ENCODE peak calls at places on chromosomes 16 and 17, in eight cellular contexts. E is hepatocyte, W is Karpas-422, C is psoas muscle, T is PC-3, Y is colonic mucosa, F is Peyer's patch, D is aorta. I is an unnamed sample. For H3K4me1 and H3K9me3, the result is how much of the 10 kb centered on the place peaks cover.

GRCh38 chr16:20849587-20850390 is 43.5 kb downstream of the REXO5 start:
- DNase-seq in E (peak), D (peak), W (peak), F (peak), Y (peak), T (peak), C (peak), I (peak)

GRCh38 chr16:76653390-76654026 is 376.3 kb downstream of the CNTNAP4 start:
- DNase-seq in Y (no peak), C (no peak), F (no peak), T (peak), W (peak), E (peak), D (no peak), I (no peak)

GRCh38 chr16:24975428-24975889 is 39.7 kb downstream of the ARHGAP17 start:
- DNase-seq in T (no peak), C (no peak), Y (no peak), F (no peak), D (no peak), E (peak), W (no peak), I (no peak)

GRCh38 chr16:70470927-70471341 is 16.5 kb downstream of the FCSK start:
- DNase-seq in D (no peak), T (peak), F (peak), E (peak), W (no peak), Y (no peak), C (no peak), I (no peak)

GRCh38 chr17:1043601-1044251 is 46.8 kb downstream of the TIMM22 start:
- DNase-seq in W (no peak), T (no peak), Y (no peak), C (peak), F (no peak), E (peak), D (peak), I (peak)

GRCh38 chr16:7366041-7366440 is 33.4 kb downstream of the RBFOX1 start:
- DNase-seq in E (no peak), C (peak), F (no peak), Y (no peak), W (no peak), T (no peak), D (no peak), I (no peak)

GRCh38 chr16:12305847-12306246 is 329.3 kb downstream of the SNX29 start:
- DNase-seq in C (no peak), F (no peak), E (no peak), T (no peak), Y (no peak), D (no peak), W (no peak), I (no peak)

GRCh38 chr17:50883850-50884291 is 17.7 kb upstream of the TOB1 start:
- DNase-seq in W (peak), F (no peak), D (no peak), T (no peak), C (no peak), Y (peak), E (no peak), I (no peak)

GRCh38 chr17:62950067-62950466 is 16.0 kb upstream of the TANC2 start:
- DNase-seq in F (no peak), E (peak), T (peak), W (peak), D (no peak), Y (peak), C (no peak), I (no peak)

GRCh38 chr16:57823836-57824235 is 21.5 kb upstream of the KIFC3 start:
- DNase-seq in D (no peak), W (no peak), E (no peak), T (peak), Y (no peak), F (no peak), C (no peak), I (no peak)

GRCh38 chr16:57619606-57620315 is 8.7 kb upstream of the ADGRG1 start:
- DNase-seq in F (peak), D (peak), E (peak), C (peak), W (no peak), T (peak), Y (peak), I (peak)

GRCh38 chr16:53787423-53787822 is 83.5 kb downstream of the FTO start:
- DNase-seq in D (no peak), W (no peak), Y (no peak), F (no peak), C (no peak), T (no peak), E (no peak), I (no peak)

GRCh38 chr16:49800441-49800840 is 55.5 kb downstream of the ZNF423 start:
- DNase-seq in E (no peak), Y (no peak), W (no peak), C (no peak), D (no peak), F (no peak), T (no peak), I (no peak)

GRCh38 chr16:12750554-12750918 is 53.2 kb downstream of the CPPED1 start:
- DNase-seq in D (no peak), Y (no peak), F (no peak), T (no peak), E (no peak), W (no peak), C (no peak), I (no peak)

GRCh38 chr16:88062341-88062861 is 111.2 kb downstream of the BANP start:
- DNase-seq in F (no peak), T (no peak), Y (no peak), C (peak), D (peak), W (no peak), E (peak), I (peak)

GRCh38 chr16:81907681-81908080 is 103.6 kb downstream of the SDR42E1 start:
- DNase-seq in D (peak), F (no peak), T (no peak), Y (no peak), E (no peak), C (no peak), W (no peak), I (peak)

GRCh38 chr16:81181013-81181720 is 57.3 kb upstream of the BCO1 start:
- DNase-seq in E (peak), W (peak), D (peak), T (peak), F (no peak), Y (peak), C (peak), I (peak)

GRCh38 chr17:76353004-76353598 is 615 bp downstream of the PRPSAP1 start:
- DNase-seq in E (peak), F (no peak), C (peak), Y (peak), T (no peak), W (peak), D (peak), I (peak)

GRCh38 chr16:72442381-72443158 is 270.6 kb upstream of the PMFBP1 start:
- DNase-seq in W (no peak), Y (no peak), C (no peak), T (no peak), E (no peak), F (no peak), D (no peak), I (no peak)

GRCh38 chr17:82324566-82325285 is 7.3 kb upstream of the CD7 start:
- DNase-seq in W (no peak), D (no peak), T (no peak), F (peak), E (no peak), Y (no peak), C (no peak), I (no peak)

GRCh38 chr17:77741109-77741508 is 217.4 kb upstream of the TNRC6C start:
- DNase-seq in C (no peak), F (no peak), E (no peak), T (peak), W (peak), D (no peak), Y (peak), I (peak)

GRCh38 chr16:58418601-58419000 is 26.3 kb downstream of the GINS3 start:
- DNase-seq in D (no peak), Y (no peak), E (no peak), C (peak), F (no peak), T (peak), W (peak), I (no peak)

GRCh38 chr17:16283705-16284104 is 66.7 kb downstream of the PIGL start:
- DNase-seq in T (peak), C (no peak), D (no peak), Y (no peak), F (no peak), E (no peak), W (no peak), I (no peak)

GRCh38 chr17:7916799-7917198 is 710 bp upstream of the RNF227 start:
- DNase-seq in F (no peak), E (no peak), T (no peak), Y (no peak), W (no peak), D (peak), C (no peak), I (no peak)

GRCh38 chr16:48184681-48185080 is 28.9 kb upstream of the ABCC12 start:
- DNase-seq in F (no peak), E (no peak), T (no peak), D (no peak), Y (no peak), W (no peak), C (no peak), I (peak)

GRCh38 chr16:65388592-65388991 is 266.7 kb upstream of the CDH11 start:
- DNase-seq in F (no peak), D (no peak), C (no peak), W (no peak), Y (no peak), E (no peak), T (peak), I (no peak)

GRCh38 chr17:82435103-82435502 is 15.4 kb downstream of the CYBC1 start:
- DNase-seq in D (no peak), T (no peak), C (no peak), E (no peak), W (no peak), F (no peak), Y (no peak), I (no peak)

GRCh38 chr17:33385133-33385532 is 92.0 kb upstream of the ASIC2 start:
- DNase-seq in Y (no peak), D (no peak), T (no peak), E (peak), F (no peak), W (no peak), C (no peak), I (no peak)

GRCh38 chr16:58047557-58048348 is 22.2 kb downstream of the MMP15 start:
- DNase-seq in T (no peak), C (peak), D (no peak), W (no peak), F (peak), E (no peak), Y (no peak), I (no peak)

GRCh38 chr17:4944163-4944553 is 4.1 kb downstream of the RNF167 start:
- DNase-seq in Y (no peak), E (no peak), F (no peak), D (no peak), W (peak), T (no peak), C (peak), I (no peak)

GRCh38 chr16:4275861-4276260 is 3.0 kb upstream of the TFAP4 start:
- DNase-seq in C (no peak), F (no peak), Y (no peak), W (no peak), T (no peak), E (no peak), D (no peak), I (no peak)

GRCh38 chr16:77277571-77277970 is 78.4 kb downstream of the SYCE1L start:
- DNase-seq in T (no peak), Y (no peak), F (no peak), C (no peak), E (no peak), D (no peak), W (no peak), I (no peak)

GRCh38 chr16:87921236-87921773 is 15.0 kb downstream of the CA5A start:
- DNase-seq in F (no peak), D (no peak), Y (no peak), E (no peak), W (peak), C (no peak), T (no peak), I (no peak)

GRCh38 chr17:3918372-3919122 is 2.3 kb upstream of the P2RX1 start:
- DNase-seq in Y (no peak), D (no peak), W (no peak), F (no peak), E (no peak), C (no peak), T (no peak), I (no peak)

GRCh38 chr17:3920940-3921852 is 4.9 kb upstream of the P2RX1 start:
- DNase-seq in E (no peak), F (no peak), D (peak), C (no peak), W (peak), T (no peak), Y (no peak), I (no peak)

GRCh38 chr17:3916825-3917224 is 560 bp upstream of the P2RX1 start:
- DNase-seq in W (no peak), F (no peak), C (no peak), Y (peak), D (no peak), E (no peak), T (no peak), I (no peak)

GRCh38 chr17:3917391-3917931 is 1.2 kb upstream of the P2RX1 start:
- DNase-seq in T (no peak), D (peak), F (peak), W (no peak), C (no peak), E (peak), Y (peak), I (no peak)

DNA sequence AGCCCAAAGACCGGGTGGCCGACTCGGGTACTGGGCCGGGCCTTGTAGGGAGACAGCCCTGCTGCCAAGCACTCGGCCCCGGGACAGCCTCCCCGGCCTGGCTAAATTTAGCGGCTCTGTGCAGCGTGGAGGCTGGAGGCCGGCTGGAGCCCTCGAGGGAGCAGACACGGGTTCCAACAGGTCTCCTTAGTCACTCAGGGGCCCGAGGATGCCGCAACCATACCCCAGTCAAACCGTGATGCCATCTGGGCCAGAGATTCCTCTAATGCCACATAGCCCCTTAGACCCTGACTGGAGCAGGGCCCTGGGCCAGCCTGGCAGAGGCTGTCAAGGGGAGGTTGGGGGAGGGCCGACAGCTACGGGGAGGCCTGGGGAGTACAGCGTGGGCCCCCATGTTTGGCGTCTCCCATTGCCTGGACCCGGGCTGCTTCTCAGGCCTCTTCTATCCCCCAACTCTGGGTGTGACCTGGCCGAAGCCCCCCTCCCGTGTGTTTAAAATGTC is 2.9 kb upstream of the P2RX1 start:
- DNase-seq in F (no peak), Y (peak), T (no peak), D (peak), W (no peak), C (no peak), E (no peak), I (peak)
- H3K4me1 ChIP-seq in F (under half), Y (under half), T (under half), D (under half), W (under half), C (under half), E (under half), I (under half)

GRCh38 chr17:2851615-2852014 is 55.4 kb downstream of the RAP1GAP2 start:
- DNase-seq in T (no peak), D (no peak), Y (no peak), F (no peak), C (no peak), W (no peak), E (no peak), I (no peak)
- H3K4me3 ChIP-seq in T (no peak), D (no peak), Y (no peak), F (no peak), C (no peak), W (peak), E (no peak), I (no peak)

GRCh38 chr16:856101-856500 is 55.6 kb upstream of the GNG13 start:
- DNase-seq in Y (no peak), F (no peak), E (no peak), C (peak), W (no peak), D (no peak), T (no peak), I (no peak)

GRCh38 chr16:853306-853705 is 52.8 kb upstream of the GNG13 start:
- DNase-seq in C (no peak), W (no peak), D (no peak), E (no peak), Y (no peak), T (no peak), F (no peak), I (no peak)

GRCh38 chr16:855471-855870 is 54.9 kb upstream of the GNG13 start:
- DNase-seq in D (no peak), T (no peak), C (peak), Y (no peak), E (no peak), W (no peak), F (no peak), I (no peak)

GRCh38 chr16:853981-854807 is 53.7 kb upstream of the GNG13 start:
- DNase-seq in T (no peak), D (no peak), W (no peak), C (peak), Y (no peak), F (no peak), E (no peak), I (no peak)

DNA sequence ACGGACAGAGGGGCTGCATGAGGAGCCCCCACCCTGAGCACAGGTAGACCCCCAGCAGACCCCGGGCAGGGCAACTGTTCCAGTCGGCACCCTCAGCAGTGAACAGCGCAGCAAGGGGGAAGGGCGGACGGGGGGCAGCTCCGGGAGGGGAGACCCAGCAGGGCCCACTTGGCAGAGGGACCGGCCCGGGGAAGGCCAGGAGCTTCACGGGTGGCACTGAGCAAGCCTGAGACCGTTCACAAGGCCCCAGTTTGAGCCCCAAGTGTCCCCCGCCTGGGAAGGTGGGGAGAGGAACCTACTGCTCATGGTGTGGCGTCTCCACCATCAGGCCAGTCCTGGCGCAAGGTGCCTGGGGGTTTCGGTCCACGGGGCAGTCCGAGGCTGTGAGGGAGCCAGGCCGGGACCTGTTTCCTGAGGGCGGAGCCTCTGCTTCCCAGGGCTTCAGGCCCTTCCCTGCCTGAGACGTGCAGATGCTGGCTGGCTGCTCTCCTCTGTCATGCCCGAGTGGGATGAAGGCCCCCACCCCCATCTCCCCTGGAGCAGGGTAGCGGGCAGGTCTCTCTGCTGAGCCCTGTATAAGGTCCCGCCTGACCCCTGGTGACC is 54.4 kb upstream of the GNG13 start:
- DNase-seq in E (no peak), W (no peak), D (no peak), C (peak), F (no peak), Y (no peak), T (no peak), I (no peak)
- H3K9me3 ChIP-seq in E (under half), W (under half), D (under half), C (under half), F (under half), Y (under half), T (under half), I (under half)

GRCh38 chr17:79019631-79020584 is 4.1 kb upstream of the C1QTNF1 start:
- DNase-seq in E (peak), W (peak), T (peak), D (peak), C (peak), Y (peak), F (peak), I (peak)
- H3K4me1 ChIP-seq in E (under half), W (under half), T (under half), D (under half), C (under half), Y (under half), F (under half), I (under half)

GRCh38 chr16:27374231-27374793 is 27.7 kb upstream of the IL21R start:
- DNase-seq in F (no peak), C (no peak), D (no peak), W (no peak), T (no peak), Y (no peak), E (no peak), I (no peak)
- H3K4me3 ChIP-seq in F (no peak), C (no peak), D (no peak), W (no peak), T (no peak), Y (no peak), E (no peak), I (no peak)

GRCh38 chr16:35862242-35862641 is 2402.8 kb downstream of the TP53TG3F start:
- DNase-seq in D (no peak), E (no peak), Y (no peak), W (no peak), F (no peak), T (no peak), C (no peak), I (no peak)
- H3K9me3 ChIP-seq in D (under half), E (under half), Y (under half), W (under half), F (under half), T (under half), C (under half), I (under half)

DNA sequence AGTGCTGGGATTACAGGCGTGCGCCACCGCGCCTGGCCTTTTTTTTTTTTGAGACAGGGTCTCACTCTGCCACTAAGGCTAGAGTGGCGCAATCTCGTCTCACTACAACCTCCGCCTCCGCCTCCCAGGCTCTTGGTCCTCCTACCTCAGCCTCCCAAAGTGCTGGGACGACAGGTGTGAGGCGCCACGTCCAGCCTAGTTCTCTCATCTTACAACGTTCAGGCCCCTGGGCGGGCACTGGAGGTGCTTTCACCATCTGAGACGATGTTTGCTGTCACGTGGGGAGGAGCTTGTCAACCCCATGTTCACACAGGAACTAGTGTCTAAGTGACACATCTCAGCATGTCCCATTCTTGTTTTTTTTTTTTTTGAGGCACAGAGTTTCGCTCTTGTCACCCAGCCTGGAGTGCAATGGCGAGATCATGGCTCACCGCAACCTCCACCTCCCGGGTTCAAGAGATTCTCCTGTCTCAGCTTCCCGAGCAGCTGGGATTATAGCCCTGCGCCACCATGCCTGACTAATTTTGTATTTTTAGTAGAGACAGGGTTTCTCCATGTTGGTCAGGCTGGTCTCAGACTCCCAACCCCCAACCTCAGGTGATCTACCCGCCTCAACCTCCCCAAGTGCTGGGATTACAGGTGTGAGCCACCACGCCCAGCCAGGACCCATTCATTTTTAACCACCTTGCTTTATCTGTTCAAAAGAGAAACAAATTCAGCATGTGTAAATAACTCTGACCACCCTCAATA is 5.2 kb upstream of the FANCA start:
- DNase-seq in W (no peak), E (no peak), Y (no peak), T (no peak), C (peak), D (no peak), F (no peak), I (no peak)
- H3K4me1 ChIP-seq in W (under half), E (under half), Y (under half), T (under half), C (under half), D (under half), F (under half), I (under half)

GRCh38 chr16:85511938-85512551 is 101.1 kb upstream of the GSE1 start:
- DNase-seq in E (no peak), F (no peak), T (no peak), W (no peak), D (no peak), Y (no peak), C (no peak), I (no peak)
- H3K4me3 ChIP-seq in E (no peak), F (no peak), T (no peak), W (no peak), D (no peak), Y (no peak), C (no peak), I (no peak)